ENCODE peak calls at places on chromosome 17, in eight cellular contexts. One of them, this sample, is unnamed.

GRCh38 chr17:8904201-8904600 is 36.7 kb upstream of the PIK3R6 start:
- DNase-seq in endothelial cell: no peak
- DNase-seq in fibroblast of lung: no peak
- DNase-seq in neural progenitor cell: no peak
- DNase-seq in cardiac muscle cell: no peak
- DNase-seq in HFFc6: no peak
- DNase-seq in HL-60: no peak
- DNase-seq in testis: no peak
- DNase-seq in this sample: no peak

GRCh38 chr17:16322636-16323035 is 30.6 kb downstream of the CENPV start:
- DNase-seq in endothelial cell: no peak
- DNase-seq in fibroblast of lung: peak
- DNase-seq in neural progenitor cell: no peak
- DNase-seq in cardiac muscle cell: peak
- DNase-seq in HFFc6: peak
- DNase-seq in HL-60: no peak
- DNase-seq in testis: no peak
- DNase-seq in this sample: no peak

GRCh38 chr17:77750427-77751043 is 208.0 kb upstream of the TNRC6C start:
- DNase-seq in endothelial cell: no peak
- DNase-seq in fibroblast of lung: no peak
- DNase-seq in neural progenitor cell: no peak
- DNase-seq in cardiac muscle cell: no peak
- DNase-seq in HFFc6: no peak
- DNase-seq in HL-60: no peak
- DNase-seq in testis: no peak
- DNase-seq in this sample: no peak

GRCh38 chr17:2083613-2084128 is 28.8 kb downstream of the HIC1 start:
- DNase-seq in endothelial cell: no peak
- DNase-seq in fibroblast of lung: no peak
- DNase-seq in neural progenitor cell: no peak
- DNase-seq in cardiac muscle cell: no peak
- DNase-seq in HFFc6: no peak
- DNase-seq in HL-60: peak
- DNase-seq in testis: no peak
- DNase-seq in this sample: no peak

GRCh38 chr17:2749058-2749783 is at the start of gene CCDC92B:
- DNase-seq in endothelial cell: no peak
- DNase-seq in fibroblast of lung: no peak
- DNase-seq in neural progenitor cell: no peak
- DNase-seq in cardiac muscle cell: no peak
- DNase-seq in HFFc6: no peak
- DNase-seq in HL-60: no peak
- DNase-seq in testis: no peak
- DNase-seq in this sample: no peak

GRCh38 chr17:8173871-8174322 is 2.3 kb downstream of the TMEM107 start:
- DNase-seq in endothelial cell: no peak
- DNase-seq in fibroblast of lung: no peak
- DNase-seq in neural progenitor cell: peak
- DNase-seq in cardiac muscle cell: no peak
- DNase-seq in HFFc6: no peak
- DNase-seq in HL-60: no peak
- DNase-seq in testis: no peak
- DNase-seq in this sample: no peak

GRCh38 chr17:81510798-81511549 is 1.6 kb downstream of the ACTG1 start:
- DNase-seq in endothelial cell: no peak
- DNase-seq in fibroblast of lung: peak
- DNase-seq in neural progenitor cell: no peak
- DNase-seq in cardiac muscle cell: peak
- DNase-seq in HFFc6: peak
- DNase-seq in HL-60: peak
- DNase-seq in testis: peak
- DNase-seq in this sample: no peak

GRCh38 chr17:77382966-77383612 is 242.3 kb downstream of the SEC14L1 start:
- DNase-seq in endothelial cell: no peak
- DNase-seq in fibroblast of lung: peak
- DNase-seq in neural progenitor cell: no peak
- DNase-seq in cardiac muscle cell: peak
- DNase-seq in HFFc6: no peak
- DNase-seq in HL-60: no peak
- DNase-seq in testis: no peak
- DNase-seq in this sample: no peak

DNA sequence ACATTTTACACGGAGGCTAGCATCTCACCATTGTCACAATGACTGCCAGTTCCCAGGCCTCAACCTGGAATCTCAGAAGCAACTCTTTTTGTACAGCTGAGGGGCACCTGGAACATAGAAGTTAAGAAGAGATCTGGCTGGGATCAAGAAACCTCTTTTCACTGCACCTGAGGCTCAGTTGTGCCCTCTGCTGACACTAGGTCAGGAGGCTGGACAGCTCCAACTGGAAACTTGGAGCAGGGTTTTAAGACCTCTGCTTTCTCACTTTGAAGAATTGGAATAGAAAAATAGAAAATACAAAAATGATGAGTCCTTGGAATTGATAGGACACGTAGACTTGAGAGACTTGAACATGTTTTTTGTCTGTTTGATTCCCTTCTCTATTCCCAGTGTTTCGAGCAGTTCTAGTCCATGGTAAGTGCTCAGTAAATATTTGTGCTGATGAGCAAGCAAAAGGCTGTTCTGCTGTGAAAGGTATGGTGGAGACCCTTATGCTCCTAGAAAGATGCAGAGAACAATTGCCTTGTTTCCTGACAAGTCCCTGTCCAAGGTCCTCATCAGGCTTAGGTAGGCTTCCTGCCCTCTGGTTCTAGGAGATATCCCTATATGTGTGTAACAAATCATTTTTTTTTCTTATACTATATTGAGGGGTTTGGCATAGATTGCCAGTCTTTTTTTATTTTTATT is 13.6 kb upstream of the PPM1D start:
- DNase-seq in endothelial cell: peak
- DNase-seq in fibroblast of lung: no peak
- DNase-seq in neural progenitor cell: peak
- DNase-seq in cardiac muscle cell: no peak
- DNase-seq in HFFc6: no peak
- DNase-seq in HL-60: no peak
- DNase-seq in testis: peak
- DNase-seq in this sample: no peak
- TF ChIP-seq CTCF in endothelial cell: no peak
- TF ChIP-seq CTCF in fibroblast of lung: no peak
- TF ChIP-seq CTCF in neural progenitor cell: peak
- TF ChIP-seq CTCF in cardiac muscle cell: peak
- TF ChIP-seq CTCF in HFFc6: peak
- TF ChIP-seq CTCF in HL-60: peak
- TF ChIP-seq CTCF in testis: no peak
- TF ChIP-seq CTCF in this sample: peak

GRCh38 chr17:29113334-29113733 is 66.9 kb downstream of the MYO18A start:
- DNase-seq in endothelial cell: no peak
- DNase-seq in fibroblast of lung: no peak
- DNase-seq in neural progenitor cell: peak
- DNase-seq in cardiac muscle cell: no peak
- DNase-seq in HFFc6: no peak
- DNase-seq in HL-60: no peak
- DNase-seq in testis: no peak
- DNase-seq in this sample: no peak
- TF ChIP-seq CTCF in endothelial cell: no peak
- TF ChIP-seq CTCF in fibroblast of lung: no peak
- TF ChIP-seq CTCF in neural progenitor cell: peak
- TF ChIP-seq CTCF in cardiac muscle cell: peak
- TF ChIP-seq CTCF in HFFc6: no peak
- TF ChIP-seq CTCF in HL-60: no peak
- TF ChIP-seq CTCF in testis: no peak
- TF ChIP-seq CTCF in this sample: no peak

GRCh38 chr17:66900126-66901010 is 64.1 kb upstream of the CACNG4 start:
- DNase-seq in endothelial cell: no peak
- DNase-seq in fibroblast of lung: peak
- DNase-seq in neural progenitor cell: no peak
- DNase-seq in cardiac muscle cell: peak
- DNase-seq in HFFc6: peak
- DNase-seq in HL-60: no peak
- DNase-seq in testis: no peak
- DNase-seq in this sample: no peak
- TF ChIP-seq CTCF in endothelial cell: peak
- TF ChIP-seq CTCF in fibroblast of lung: peak
- TF ChIP-seq CTCF in neural progenitor cell: peak
- TF ChIP-seq CTCF in cardiac muscle cell: peak
- TF ChIP-seq CTCF in HFFc6: peak
- TF ChIP-seq CTCF in HL-60: no peak
- TF ChIP-seq CTCF in testis: peak
- TF ChIP-seq CTCF in this sample: peak

GRCh38 chr17:54749157-54749556 is 151.5 kb upstream of the TOM1L1 start:
- DNase-seq in endothelial cell: no peak
- DNase-seq in fibroblast of lung: no peak
- DNase-seq in neural progenitor cell: peak
- DNase-seq in cardiac muscle cell: no peak
- DNase-seq in HFFc6: no peak
- DNase-seq in HL-60: no peak
- DNase-seq in testis: no peak
- DNase-seq in this sample: no peak

DNA sequence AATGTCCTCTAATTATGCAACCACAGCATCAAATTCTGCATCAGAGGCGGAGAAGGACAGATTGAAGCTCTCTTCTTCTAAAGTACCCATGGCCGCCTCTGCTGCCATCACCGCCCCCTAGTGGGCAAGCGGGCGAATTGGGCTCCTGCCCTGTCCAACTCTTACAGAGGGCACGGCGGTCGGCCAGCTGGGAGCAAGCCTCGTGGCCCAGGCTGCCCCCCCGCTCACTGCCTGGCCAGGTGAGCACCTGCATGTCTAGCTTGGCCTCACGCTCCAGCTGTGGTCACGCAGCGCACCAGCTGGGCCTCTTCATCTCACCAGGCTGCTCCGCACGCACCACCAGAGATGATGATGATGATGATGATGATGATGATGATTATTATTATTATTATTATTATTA is 146.1 kb upstream of the TOM1L1 start:
- DNase-seq in endothelial cell: peak
- DNase-seq in fibroblast of lung: no peak
- DNase-seq in neural progenitor cell: peak
- DNase-seq in cardiac muscle cell: no peak
- DNase-seq in HFFc6: no peak
- DNase-seq in HL-60: no peak
- DNase-seq in testis: peak
- DNase-seq in this sample: no peak
- TF ChIP-seq CTCF in endothelial cell: peak
- TF ChIP-seq CTCF in fibroblast of lung: no peak
- TF ChIP-seq CTCF in neural progenitor cell: peak
- TF ChIP-seq CTCF in cardiac muscle cell: no peak
- TF ChIP-seq CTCF in HFFc6: peak
- TF ChIP-seq CTCF in HL-60: peak
- TF ChIP-seq CTCF in testis: no peak
- TF ChIP-seq CTCF in this sample: peak

GRCh38 chr17:43578352-43578698 is 32.2 kb upstream of the ETV4 start:
- DNase-seq in endothelial cell: no peak
- DNase-seq in fibroblast of lung: no peak
- DNase-seq in neural progenitor cell: no peak
- DNase-seq in cardiac muscle cell: no peak
- DNase-seq in HFFc6: no peak
- DNase-seq in HL-60: no peak
- DNase-seq in testis: no peak
- DNase-seq in this sample: no peak

GRCh38 chr17:43581130-43581529 is 35.0 kb upstream of the ETV4 start:
- DNase-seq in endothelial cell: no peak
- DNase-seq in fibroblast of lung: no peak
- DNase-seq in neural progenitor cell: no peak
- DNase-seq in cardiac muscle cell: no peak
- DNase-seq in HFFc6: no peak
- DNase-seq in HL-60: no peak
- DNase-seq in testis: no peak
- DNase-seq in this sample: no peak

GRCh38 chr17:43576563-43577229 is 30.6 kb upstream of the ETV4 start:
- DNase-seq in endothelial cell: peak
- DNase-seq in fibroblast of lung: peak
- DNase-seq in neural progenitor cell: peak
- DNase-seq in cardiac muscle cell: peak
- DNase-seq in HFFc6: peak
- DNase-seq in HL-60: peak
- DNase-seq in testis: peak
- DNase-seq in this sample: peak

GRCh38 chr17:43579570-43580140 is 33.5 kb upstream of the ETV4 start:
- DNase-seq in endothelial cell: no peak
- DNase-seq in fibroblast of lung: peak
- DNase-seq in neural progenitor cell: no peak
- DNase-seq in cardiac muscle cell: peak
- DNase-seq in HFFc6: peak
- DNase-seq in HL-60: no peak
- DNase-seq in testis: no peak
- DNase-seq in this sample: no peak

DNA sequence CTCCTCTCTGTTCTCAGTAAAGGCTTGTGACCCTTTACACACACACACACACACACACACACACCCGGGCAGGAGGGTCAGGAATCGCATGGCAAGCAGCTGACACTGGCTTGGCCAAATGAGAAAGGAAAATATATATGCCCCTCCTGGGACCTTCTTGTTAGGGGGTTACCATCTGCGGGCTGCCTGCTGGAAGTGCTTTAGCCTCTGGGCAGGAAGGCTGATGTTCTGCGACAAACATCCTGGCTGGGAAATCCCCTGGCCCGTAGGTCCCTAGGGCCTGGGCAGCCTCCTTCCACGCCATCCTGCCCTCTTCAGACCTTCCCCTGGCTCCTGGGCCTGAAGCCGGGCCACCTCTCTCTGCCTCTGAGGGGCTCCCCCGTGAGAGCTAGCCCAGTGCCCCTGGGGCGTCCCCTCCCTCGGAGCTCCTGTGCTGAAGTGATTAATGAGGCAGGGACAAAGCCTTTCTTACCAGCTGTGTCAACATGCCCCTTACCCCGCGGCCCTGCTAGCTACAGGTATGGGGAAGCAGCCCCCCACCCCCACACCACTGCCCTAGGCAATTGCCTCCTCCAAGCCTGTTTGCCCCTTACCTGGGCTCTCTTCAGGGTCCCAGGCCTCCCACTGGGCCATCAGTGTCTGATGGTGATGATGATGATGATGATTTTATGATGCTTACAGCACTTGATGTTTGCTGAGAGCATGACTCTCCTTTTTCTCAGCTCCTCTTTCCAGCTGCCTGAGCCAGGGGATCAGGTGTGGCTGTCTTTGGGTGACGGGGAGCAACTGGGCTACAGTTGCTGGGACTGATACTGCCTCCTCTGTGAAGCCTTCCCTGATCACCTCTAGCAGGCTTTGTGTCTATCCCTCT is 32.8 kb upstream of the ETV4 start:
- DNase-seq in endothelial cell: peak
- DNase-seq in fibroblast of lung: peak
- DNase-seq in neural progenitor cell: peak
- DNase-seq in cardiac muscle cell: peak
- DNase-seq in HFFc6: peak
- DNase-seq in HL-60: no peak
- DNase-seq in testis: no peak
- DNase-seq in this sample: peak
- TF ChIP-seq CTCF in endothelial cell: no peak
- TF ChIP-seq CTCF in fibroblast of lung: no peak
- TF ChIP-seq CTCF in neural progenitor cell: no peak
- TF ChIP-seq CTCF in cardiac muscle cell: no peak
- TF ChIP-seq CTCF in HFFc6: no peak
- TF ChIP-seq CTCF in HL-60: no peak
- TF ChIP-seq CTCF in testis: no peak
- TF ChIP-seq CTCF in this sample: no peak